ENCODE peak calls at places on chromosomes 3 and 15, in four cellular contexts. V is tibial nerve, W is adrenal gland, S is transverse colon. Q is an unnamed sample.

GRCh38 chr15:38670142-38671002 is 105.8 kb upstream of the RASGRP1 start:
- DNase-seq in V (no peak), S (peak; percentile 25), W (no peak), Q (peak; percentile 22)

GRCh38 chr15:60340207-60340921 is 57.4 kb downstream of the ANXA2 start:
- DNase-seq in W (no peak), S (no peak), V (no peak), Q (no peak)

GRCh38 chr3:165883866-165884478 is 46.7 kb upstream of the BCHE start:
- DNase-seq in V (no peak), W (no peak), S (no peak), Q (no peak)

GRCh38 chr15:25498835-25499234 is 60.0 kb upstream of the UBE3A start:
- DNase-seq in S (no peak), V (no peak), W (no peak), Q (no peak)

GRCh38 chr3:138491971-138492370 is 57.6 kb downstream of the ESYT3 start:
- DNase-seq in S (no peak), V (no peak), W (no peak), Q (no peak)

GRCh38 chr15:63407612-63408011 is 26.0 kb upstream of the CA12 start:
- DNase-seq in V (no peak), S (no peak), W (no peak), Q (no peak)

GRCh38 chr3:20400686-20401085 is 214.7 kb upstream of the SGO1 start:
- DNase-seq in S (no peak), W (no peak), V (no peak), Q (no peak)

GRCh38 chr3:189563841-189564563 is 67.2 kb upstream of the TP63 start:
- DNase-seq in V (no peak), W (no peak), S (no peak), Q (no peak)

GRCh38 chr3:80643421-80643820 is 875.6 kb upstream of the ROBO1 start:
- DNase-seq in S (no peak), V (no peak), W (no peak), Q (no peak)

GRCh38 chr3:126083511-126083912 is 412 bp downstream of the SLC41A3 start:
- DNase-seq in W (peak; percentile 57), S (peak; percentile 51), V (no peak), Q (peak; percentile 44)

GRCh38 chr15:37038716-37039106 is 61.6 kb downstream of the MEIS2 start:
- DNase-seq in V (no peak), W (no peak), S (no peak), Q (no peak)

GRCh38 chr3:105967117-105967516 is 98.3 kb upstream of the CBLB start:
- DNase-seq in V (no peak), W (no peak), S (peak; percentile 11), Q (no peak)

GRCh38 chr3:181292984-181293383 is 303.4 kb upstream of the DNAJC19 start:
- DNase-seq in S (no peak), V (no peak), W (no peak), Q (no peak)

GRCh38 chr3:57434041-57434440 is 110.1 kb downstream of the DNAH12 start:
- DNase-seq in W (no peak), S (no peak), V (no peak), Q (no peak)

GRCh38 chr3:99313481-99313880 is 324.9 kb upstream of the COL8A1 start:
- DNase-seq in V (no peak), S (no peak), W (no peak), Q (no peak)

GRCh38 chr3:173568623-173569022 is 171.1 kb downstream of the NLGN1 start:
- DNase-seq in S (no peak), W (no peak), V (no peak), Q (no peak)

GRCh38 chr3:107456501-107456900 is 66.3 kb upstream of the BBX start:
- DNase-seq in S (no peak), V (no peak), W (no peak), Q (no peak)

GRCh38 chr15:101358895-101359294 is 63.8 kb upstream of the SNRPA1 start:
- DNase-seq in V (no peak), W (no peak), S (no peak), Q (no peak)

GRCh38 chr3:188345223-188345622 is 191.3 kb downstream of the LPP start:
- DNase-seq in V (no peak), W (no peak), S (no peak), Q (no peak)

GRCh38 chr3:186259612-186260383 is 102.2 kb downstream of the DGKG start:
- DNase-seq in V (peak; percentile 26), W (peak; percentile 79), S (peak; percentile 77), Q (peak; percentile 84)

GRCh38 chr3:14652-15051 is 181.9 kb upstream of the CHL1 start:
- DNase-seq in V (no peak), W (no peak), S (no peak), Q (no peak)

GRCh38 chr15:92949604-92950249 is 49.6 kb downstream of the CHD2 start:
- DNase-seq in V (no peak), S (no peak), W (no peak), Q (no peak)

DNA sequence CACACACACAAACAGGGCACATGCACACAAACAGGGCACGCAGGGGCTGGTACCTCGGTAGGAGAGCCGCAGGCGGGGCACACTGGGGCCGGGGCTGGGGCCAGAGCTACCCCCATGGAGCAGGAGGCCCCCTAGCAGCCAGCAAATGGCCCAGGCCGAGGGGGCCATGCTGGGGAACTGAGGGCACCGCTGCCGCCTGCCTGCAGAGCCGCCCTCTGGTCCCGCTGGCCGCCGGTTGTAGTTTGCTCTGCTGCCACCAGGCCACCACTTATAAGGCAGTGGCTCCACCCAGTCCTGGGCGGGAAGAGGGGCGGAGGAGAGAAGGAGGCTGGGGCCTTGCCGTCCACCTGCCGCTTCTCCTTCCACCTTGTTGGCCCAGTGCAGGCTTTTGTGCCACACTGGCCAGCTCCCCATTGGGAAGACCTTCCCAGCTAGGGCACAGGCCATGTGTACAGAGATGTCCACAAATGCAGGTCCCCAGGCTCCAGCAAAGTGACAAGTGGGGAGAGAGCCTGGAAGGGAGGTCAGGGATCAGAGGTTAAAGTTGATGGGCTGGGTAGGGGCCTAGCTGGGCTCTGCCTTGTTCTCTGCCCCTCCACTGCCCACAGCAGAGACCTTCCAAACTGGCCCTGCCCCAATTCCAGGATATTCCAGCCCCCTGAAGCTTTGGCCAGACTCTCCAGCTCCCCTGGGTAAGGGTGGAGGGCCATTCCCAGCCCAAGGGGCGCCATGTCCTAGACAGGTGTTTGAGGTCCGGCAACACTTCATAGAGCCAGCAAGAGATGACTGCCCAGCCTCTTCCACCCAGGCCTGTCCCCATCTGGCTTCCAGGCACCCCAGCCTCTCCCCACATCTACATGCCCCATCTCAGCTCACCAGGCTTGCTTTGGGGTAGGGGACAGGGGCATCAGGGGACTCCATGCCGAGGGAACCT is at the start of gene SEMA3G:
- DNase-seq in V (peak; percentile 62), S (peak; percentile 87), W (no peak), Q (peak; percentile 92)
- TF ChIP-seq POLR2A in V (peak; percentile 66), S (no peak), W (no peak), Q (no peak)

DNA sequence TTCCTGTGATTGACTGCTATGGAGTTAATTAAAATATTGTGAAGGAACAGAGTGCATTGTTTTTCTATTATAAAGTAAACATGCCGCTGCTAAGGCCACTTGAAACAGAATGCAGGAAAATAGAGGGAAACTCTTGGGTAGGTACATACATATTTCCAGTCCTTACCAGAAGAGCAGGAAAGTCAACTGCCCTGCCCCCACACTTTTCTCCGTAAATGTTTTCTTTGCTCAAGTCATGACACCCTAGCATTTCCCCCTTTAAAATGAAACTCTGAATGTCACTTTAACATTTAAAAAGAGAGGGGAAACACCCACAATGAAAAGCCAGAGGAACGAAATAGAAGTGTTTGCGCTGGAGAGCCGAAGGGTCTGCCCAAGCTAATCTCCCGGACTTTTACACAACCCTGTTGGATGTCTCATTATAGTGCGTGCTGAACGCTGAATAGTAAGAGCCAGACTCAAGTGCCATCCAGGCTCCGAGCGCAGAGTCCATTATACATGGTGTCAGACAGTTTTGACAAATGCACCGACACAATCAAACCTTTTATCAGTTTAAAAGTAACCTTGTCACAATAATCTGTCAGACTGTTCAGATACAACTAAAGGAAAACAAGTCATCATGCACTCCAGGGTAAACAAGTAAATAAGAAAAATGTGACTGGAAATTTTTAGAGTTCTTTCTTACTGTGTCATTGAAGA is 159.6 kb downstream of the RBMS3 start:
- DNase-seq in V (no peak), S (no peak), W (peak; percentile 11), Q (peak; percentile 11)
- H3K4me3 ChIP-seq in V (peak overlapping the region; percentile 35), S (no peak overlapping the region), W (no peak overlapping the region), Q (no peak overlapping the region)

GRCh38 chr3:100317928-100318327 is 16.6 kb upstream of the NIT2 start:
- DNase-seq in S (no peak), V (no peak), W (no peak), Q (no peak)

GRCh38 chr3:100311011-100311410 is 23.5 kb upstream of the NIT2 start:
- DNase-seq in V (no peak), W (no peak), S (no peak), Q (no peak)

GRCh38 chr3:100319951-100320350 is 14.6 kb upstream of the NIT2 start:
- DNase-seq in W (no peak), V (no peak), S (no peak), Q (no peak)

DNA sequence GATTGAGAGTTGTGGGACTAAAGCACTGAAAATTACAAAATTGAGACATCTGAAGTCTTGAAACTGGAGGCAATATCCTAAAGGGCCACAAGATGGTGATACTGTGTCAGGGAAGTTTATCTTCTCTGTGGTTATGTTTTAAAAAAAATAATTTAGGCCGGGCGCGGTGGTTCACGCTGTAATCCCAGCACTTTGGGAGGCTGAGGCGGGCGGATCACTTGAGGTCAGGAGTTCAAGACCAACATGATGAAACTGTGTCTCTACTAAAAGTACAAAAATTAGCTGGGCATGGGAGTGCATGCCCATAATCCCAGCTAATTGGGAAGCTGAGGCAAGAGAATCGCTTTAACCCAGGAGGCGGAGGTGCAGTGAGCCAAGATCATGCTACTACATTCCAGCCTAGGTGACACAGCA is 17.9 kb upstream of the NIT2 start:
- DNase-seq in W (peak; percentile 43), V (no peak), S (no peak), Q (peak; percentile 20)
- H3K36me3 ChIP-seq in W (peaks cover 4% of the 10 kb centered on the region), V (no peaks in the 10 kb centered on the region), S (peaks cover 19% of the 10 kb centered on the region), Q (no peaks in the 10 kb centered on the region)

GRCh38 chr3:112136046-112136445 is 3.0 kb upstream of the GCSAM start:
- DNase-seq in S (no peak), W (no peak), V (no peak), Q (no peak)

GRCh38 chr3:112140584-112140983 is 7.5 kb upstream of the GCSAM start:
- DNase-seq in S (no peak), V (no peak), W (no peak), Q (no peak)

GRCh38 chr3:112133606-112134334 is 722 bp upstream of the GCSAM start:
- DNase-seq in S (no peak), V (no peak), W (no peak), Q (no peak)

GRCh38 chr3:112134335-112135124 is 1.5 kb upstream of the GCSAM start:
- DNase-seq in S (no peak), W (no peak), V (no peak), Q (peak; percentile 37)

DNA sequence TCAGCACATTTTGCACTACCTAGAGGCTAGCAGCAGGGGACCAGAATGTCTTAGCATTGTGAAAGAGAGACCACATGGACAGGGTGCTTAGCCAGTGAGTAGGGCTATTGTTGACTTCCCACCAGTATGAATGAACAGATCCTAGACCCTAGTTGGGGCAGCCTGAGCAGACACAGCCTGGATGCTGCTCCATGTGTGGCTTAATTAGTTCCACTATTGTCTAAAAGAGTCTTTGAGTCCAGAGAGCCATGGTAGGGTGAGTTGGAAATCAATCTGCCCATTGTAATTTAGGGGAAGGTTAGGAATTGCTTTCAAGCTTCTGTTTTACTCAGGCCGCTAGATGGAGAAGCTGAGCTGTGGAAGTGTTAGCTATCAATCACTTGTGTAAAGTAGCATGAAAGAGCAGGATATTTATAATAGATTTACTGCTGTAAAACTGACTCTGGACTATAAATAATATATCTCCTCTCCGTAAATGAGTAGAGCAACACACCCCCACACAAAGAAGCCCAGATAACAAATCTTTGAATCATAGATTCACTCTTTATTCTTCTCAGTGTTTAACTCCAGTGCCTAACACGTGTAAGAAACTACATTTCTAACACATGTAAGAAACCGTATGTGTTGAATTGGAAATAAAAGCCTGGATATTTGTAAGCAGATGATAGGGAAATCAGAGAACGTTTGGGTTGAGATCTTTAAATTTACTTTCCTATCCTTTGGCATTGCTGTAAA is 4.1 kb upstream of the GCSAM start:
- DNase-seq in W (no peak), V (no peak), S (peak; percentile 37), Q (no peak)
- TF ChIP-seq POLR2A in W (no peak), V (no peak), S (no peak), Q (no peak)

GRCh38 chr3:71053495-71053894 is 530.0 kb downstream of the FOXP1 start:
- DNase-seq in V (no peak), S (no peak), W (no peak), Q (no peak)
- H3K4me3 ChIP-seq in V (no peak overlapping the region), S (no peak overlapping the region), W (no peak overlapping the region), Q (no peak overlapping the region)